ENCODE peak calls at places on chromosomes 5 and 9, in nine cellular contexts. One of them, this sample, is unnamed.

GRCh38 chr9:38263534-38263933 is 129.0 kb upstream of the ALDH1B1 start:
- DNase-seq in CD4-positive, alpha-beta memory T cell: no peak
- DNase-seq in CD8-positive, alpha-beta memory T cell: no peak
- DNase-seq in CD8-positive, alpha-beta T cell: no peak
- DNase-seq in NCI-H446: peak
- DNase-seq in hepatic stellate cell: no peak
- DNase-seq in activated CD4-positive, alpha-beta T cell treated with anti-CD3 and anti-CD28 coated beads, Interleukin-2, amount 50 U/mL, for 1 hour: no peak
- DNase-seq in stimulated activated CD4-positive, alpha-beta T cell treated with anti-CD3 and anti-CD28 coated beads, Interleukin-12 subunit alpha, Interleukin-12 subunit beta, amount 100 ng/mL, for 4 hours: no peak
- DNase-seq in heart left ventricle: no peak
- DNase-seq in this sample: no peak

GRCh38 chr5:150945947-150946346 is 41.2 kb upstream of the ZNF300 start:
- DNase-seq in CD4-positive, alpha-beta memory T cell: no peak
- DNase-seq in CD8-positive, alpha-beta memory T cell: no peak
- DNase-seq in CD8-positive, alpha-beta T cell: no peak
- DNase-seq in NCI-H446: no peak
- DNase-seq in hepatic stellate cell: no peak
- DNase-seq in activated CD4-positive, alpha-beta T cell treated with anti-CD3 and anti-CD28 coated beads, Interleukin-2, amount 50 U/mL, for 1 hour: no peak
- DNase-seq in stimulated activated CD4-positive, alpha-beta T cell treated with anti-CD3 and anti-CD28 coated beads, Interleukin-12 subunit alpha, Interleukin-12 subunit beta, amount 100 ng/mL, for 4 hours: no peak
- DNase-seq in heart left ventricle: no peak
- DNase-seq in this sample: no peak

GRCh38 chr5:33433303-33434255 is 7.2 kb upstream of the TARS1 start:
- DNase-seq in CD4-positive, alpha-beta memory T cell: no peak
- DNase-seq in CD8-positive, alpha-beta memory T cell: no peak
- DNase-seq in CD8-positive, alpha-beta T cell: no peak
- DNase-seq in NCI-H446: no peak
- DNase-seq in hepatic stellate cell: no peak
- DNase-seq in activated CD4-positive, alpha-beta T cell treated with anti-CD3 and anti-CD28 coated beads, Interleukin-2, amount 50 U/mL, for 1 hour: no peak
- DNase-seq in stimulated activated CD4-positive, alpha-beta T cell treated with anti-CD3 and anti-CD28 coated beads, Interleukin-12 subunit alpha, Interleukin-12 subunit beta, amount 100 ng/mL, for 4 hours: no peak
- DNase-seq in heart left ventricle: no peak
- DNase-seq in this sample: no peak

GRCh38 chr9:8826281-8826680 is 1026.7 kb upstream of the DMAC1 start:
- DNase-seq in CD4-positive, alpha-beta memory T cell: no peak
- DNase-seq in CD8-positive, alpha-beta memory T cell: no peak
- DNase-seq in CD8-positive, alpha-beta T cell: no peak
- DNase-seq in NCI-H446: no peak
- DNase-seq in hepatic stellate cell: no peak
- DNase-seq in activated CD4-positive, alpha-beta T cell treated with anti-CD3 and anti-CD28 coated beads, Interleukin-2, amount 50 U/mL, for 1 hour: no peak
- DNase-seq in stimulated activated CD4-positive, alpha-beta T cell treated with anti-CD3 and anti-CD28 coated beads, Interleukin-12 subunit alpha, Interleukin-12 subunit beta, amount 100 ng/mL, for 4 hours: no peak
- DNase-seq in heart left ventricle: no peak
- DNase-seq in this sample: no peak

GRCh38 chr5:27612161-27612560 is 573.8 kb upstream of the CDH9 start:
- DNase-seq in CD4-positive, alpha-beta memory T cell: no peak
- DNase-seq in CD8-positive, alpha-beta memory T cell: no peak
- DNase-seq in CD8-positive, alpha-beta T cell: no peak
- DNase-seq in NCI-H446: no peak
- DNase-seq in hepatic stellate cell: no peak
- DNase-seq in activated CD4-positive, alpha-beta T cell treated with anti-CD3 and anti-CD28 coated beads, Interleukin-2, amount 50 U/mL, for 1 hour: no peak
- DNase-seq in stimulated activated CD4-positive, alpha-beta T cell treated with anti-CD3 and anti-CD28 coated beads, Interleukin-12 subunit alpha, Interleukin-12 subunit beta, amount 100 ng/mL, for 4 hours: no peak
- DNase-seq in heart left ventricle: no peak
- DNase-seq in this sample: no peak

GRCh38 chr9:82903503-82903902 is 159.4 kb downstream of the RASEF start:
- DNase-seq in CD4-positive, alpha-beta memory T cell: no peak
- DNase-seq in CD8-positive, alpha-beta memory T cell: no peak
- DNase-seq in CD8-positive, alpha-beta T cell: no peak
- DNase-seq in NCI-H446: no peak
- DNase-seq in hepatic stellate cell: peak
- DNase-seq in activated CD4-positive, alpha-beta T cell treated with anti-CD3 and anti-CD28 coated beads, Interleukin-2, amount 50 U/mL, for 1 hour: no peak
- DNase-seq in stimulated activated CD4-positive, alpha-beta T cell treated with anti-CD3 and anti-CD28 coated beads, Interleukin-12 subunit alpha, Interleukin-12 subunit beta, amount 100 ng/mL, for 4 hours: no peak
- DNase-seq in heart left ventricle: no peak
- DNase-seq in this sample: no peak

GRCh38 chr5:38468202-38468656 is 88.2 kb downstream of the LIFR start:
- DNase-seq in CD4-positive, alpha-beta memory T cell: no peak
- DNase-seq in CD8-positive, alpha-beta memory T cell: no peak
- DNase-seq in CD8-positive, alpha-beta T cell: no peak
- DNase-seq in NCI-H446: no peak
- DNase-seq in hepatic stellate cell: peak
- DNase-seq in activated CD4-positive, alpha-beta T cell treated with anti-CD3 and anti-CD28 coated beads, Interleukin-2, amount 50 U/mL, for 1 hour: no peak
- DNase-seq in stimulated activated CD4-positive, alpha-beta T cell treated with anti-CD3 and anti-CD28 coated beads, Interleukin-12 subunit alpha, Interleukin-12 subunit beta, amount 100 ng/mL, for 4 hours: no peak
- DNase-seq in heart left ventricle: no peak
- DNase-seq in this sample: peak

GRCh38 chr9:72807765-72808445 is 144.9 kb downstream of the ALDH1A1 start:
- DNase-seq in CD4-positive, alpha-beta memory T cell: no peak
- DNase-seq in CD8-positive, alpha-beta memory T cell: no peak
- DNase-seq in CD8-positive, alpha-beta T cell: no peak
- DNase-seq in NCI-H446: no peak
- DNase-seq in hepatic stellate cell: no peak
- DNase-seq in activated CD4-positive, alpha-beta T cell treated with anti-CD3 and anti-CD28 coated beads, Interleukin-2, amount 50 U/mL, for 1 hour: no peak
- DNase-seq in stimulated activated CD4-positive, alpha-beta T cell treated with anti-CD3 and anti-CD28 coated beads, Interleukin-12 subunit alpha, Interleukin-12 subunit beta, amount 100 ng/mL, for 4 hours: no peak
- DNase-seq in heart left ventricle: no peak
- DNase-seq in this sample: no peak

GRCh38 chr5:95043648-95044047 is 241.2 kb downstream of the MCTP1 start:
- DNase-seq in CD4-positive, alpha-beta memory T cell: no peak
- DNase-seq in CD8-positive, alpha-beta memory T cell: no peak
- DNase-seq in CD8-positive, alpha-beta T cell: no peak
- DNase-seq in NCI-H446: no peak
- DNase-seq in hepatic stellate cell: no peak
- DNase-seq in activated CD4-positive, alpha-beta T cell treated with anti-CD3 and anti-CD28 coated beads, Interleukin-2, amount 50 U/mL, for 1 hour: no peak
- DNase-seq in stimulated activated CD4-positive, alpha-beta T cell treated with anti-CD3 and anti-CD28 coated beads, Interleukin-12 subunit alpha, Interleukin-12 subunit beta, amount 100 ng/mL, for 4 hours: no peak
- DNase-seq in heart left ventricle: no peak
- DNase-seq in this sample: no peak

GRCh38 chr5:11619339-11620028 is 284.8 kb downstream of the CTNND2 start:
- DNase-seq in CD4-positive, alpha-beta memory T cell: no peak
- DNase-seq in CD8-positive, alpha-beta memory T cell: no peak
- DNase-seq in CD8-positive, alpha-beta T cell: no peak
- DNase-seq in NCI-H446: peak
- DNase-seq in hepatic stellate cell: no peak
- DNase-seq in activated CD4-positive, alpha-beta T cell treated with anti-CD3 and anti-CD28 coated beads, Interleukin-2, amount 50 U/mL, for 1 hour: no peak
- DNase-seq in stimulated activated CD4-positive, alpha-beta T cell treated with anti-CD3 and anti-CD28 coated beads, Interleukin-12 subunit alpha, Interleukin-12 subunit beta, amount 100 ng/mL, for 4 hours: no peak
- DNase-seq in heart left ventricle: no peak
- DNase-seq in this sample: no peak

GRCh38 chr5:131256507-131256823 is 7.4 kb upstream of the CDC42SE2 start:
- DNase-seq in CD4-positive, alpha-beta memory T cell: no peak
- DNase-seq in CD8-positive, alpha-beta memory T cell: no peak
- DNase-seq in CD8-positive, alpha-beta T cell: no peak
- DNase-seq in NCI-H446: no peak
- DNase-seq in hepatic stellate cell: no peak
- DNase-seq in activated CD4-positive, alpha-beta T cell treated with anti-CD3 and anti-CD28 coated beads, Interleukin-2, amount 50 U/mL, for 1 hour: no peak
- DNase-seq in stimulated activated CD4-positive, alpha-beta T cell treated with anti-CD3 and anti-CD28 coated beads, Interleukin-12 subunit alpha, Interleukin-12 subunit beta, amount 100 ng/mL, for 4 hours: no peak
- DNase-seq in heart left ventricle: no peak
- DNase-seq in this sample: no peak

GRCh38 chr5:177500685-177501522 is 3.5 kb upstream of the PDLIM7 start:
- DNase-seq in CD4-positive, alpha-beta memory T cell: peak
- DNase-seq in CD8-positive, alpha-beta memory T cell: peak
- DNase-seq in CD8-positive, alpha-beta T cell: peak
- DNase-seq in NCI-H446: peak
- DNase-seq in hepatic stellate cell: peak
- DNase-seq in activated CD4-positive, alpha-beta T cell treated with anti-CD3 and anti-CD28 coated beads, Interleukin-2, amount 50 U/mL, for 1 hour: peak
- DNase-seq in stimulated activated CD4-positive, alpha-beta T cell treated with anti-CD3 and anti-CD28 coated beads, Interleukin-12 subunit alpha, Interleukin-12 subunit beta, amount 100 ng/mL, for 4 hours: peak
- DNase-seq in heart left ventricle: peak
- DNase-seq in this sample: peak

GRCh38 chr5:5141625-5142527 is 1.7 kb downstream of the ADAMTS16 start:
- DNase-seq in CD4-positive, alpha-beta memory T cell: peak
- DNase-seq in CD8-positive, alpha-beta memory T cell: peak
- DNase-seq in CD8-positive, alpha-beta T cell: no peak
- DNase-seq in NCI-H446: peak
- DNase-seq in hepatic stellate cell: peak
- DNase-seq in activated CD4-positive, alpha-beta T cell treated with anti-CD3 and anti-CD28 coated beads, Interleukin-2, amount 50 U/mL, for 1 hour: peak
- DNase-seq in stimulated activated CD4-positive, alpha-beta T cell treated with anti-CD3 and anti-CD28 coated beads, Interleukin-12 subunit alpha, Interleukin-12 subunit beta, amount 100 ng/mL, for 4 hours: peak
- DNase-seq in heart left ventricle: no peak
- DNase-seq in this sample: peak

GRCh38 chr9:95649801-95650213 is 133.0 kb upstream of the PTCH1 start:
- DNase-seq in CD4-positive, alpha-beta memory T cell: no peak
- DNase-seq in CD8-positive, alpha-beta memory T cell: no peak
- DNase-seq in CD8-positive, alpha-beta T cell: no peak
- DNase-seq in NCI-H446: no peak
- DNase-seq in hepatic stellate cell: no peak
- DNase-seq in activated CD4-positive, alpha-beta T cell treated with anti-CD3 and anti-CD28 coated beads, Interleukin-2, amount 50 U/mL, for 1 hour: no peak
- DNase-seq in stimulated activated CD4-positive, alpha-beta T cell treated with anti-CD3 and anti-CD28 coated beads, Interleukin-12 subunit alpha, Interleukin-12 subunit beta, amount 100 ng/mL, for 4 hours: no peak
- DNase-seq in heart left ventricle: no peak
- DNase-seq in this sample: no peak

GRCh38 chr9:123763910-123764588 is 165.9 kb downstream of the DENND1A start:
- DNase-seq in CD4-positive, alpha-beta memory T cell: no peak
- DNase-seq in CD8-positive, alpha-beta memory T cell: no peak
- DNase-seq in CD8-positive, alpha-beta T cell: no peak
- DNase-seq in NCI-H446: no peak
- DNase-seq in hepatic stellate cell: peak
- DNase-seq in activated CD4-positive, alpha-beta T cell treated with anti-CD3 and anti-CD28 coated beads, Interleukin-2, amount 50 U/mL, for 1 hour: no peak
- DNase-seq in stimulated activated CD4-positive, alpha-beta T cell treated with anti-CD3 and anti-CD28 coated beads, Interleukin-12 subunit alpha, Interleukin-12 subunit beta, amount 100 ng/mL, for 4 hours: no peak
- DNase-seq in heart left ventricle: no peak
- DNase-seq in this sample: no peak

GRCh38 chr5:154367101-154367500 is 78.7 kb upstream of the SAP30L start:
- DNase-seq in CD4-positive, alpha-beta memory T cell: no peak
- DNase-seq in CD8-positive, alpha-beta memory T cell: no peak
- DNase-seq in CD8-positive, alpha-beta T cell: no peak
- DNase-seq in NCI-H446: no peak
- DNase-seq in hepatic stellate cell: no peak
- DNase-seq in activated CD4-positive, alpha-beta T cell treated with anti-CD3 and anti-CD28 coated beads, Interleukin-2, amount 50 U/mL, for 1 hour: no peak
- DNase-seq in stimulated activated CD4-positive, alpha-beta T cell treated with anti-CD3 and anti-CD28 coated beads, Interleukin-12 subunit alpha, Interleukin-12 subunit beta, amount 100 ng/mL, for 4 hours: no peak
- DNase-seq in heart left ventricle: no peak
- DNase-seq in this sample: no peak

GRCh38 chr5:138035605-138036537 is 3.0 kb upstream of the FAM13B start:
- DNase-seq in CD4-positive, alpha-beta memory T cell: peak
- DNase-seq in CD8-positive, alpha-beta memory T cell: peak
- DNase-seq in CD8-positive, alpha-beta T cell: peak
- DNase-seq in NCI-H446: peak
- DNase-seq in hepatic stellate cell: peak
- DNase-seq in activated CD4-positive, alpha-beta T cell treated with anti-CD3 and anti-CD28 coated beads, Interleukin-2, amount 50 U/mL, for 1 hour: peak
- DNase-seq in stimulated activated CD4-positive, alpha-beta T cell treated with anti-CD3 and anti-CD28 coated beads, Interleukin-12 subunit alpha, Interleukin-12 subunit beta, amount 100 ng/mL, for 4 hours: peak
- DNase-seq in heart left ventricle: no peak
- DNase-seq in this sample: peak

GRCh38 chr5:78586251-78586650 is 62.3 kb downstream of the LHFPL2 start:
- DNase-seq in CD4-positive, alpha-beta memory T cell: no peak
- DNase-seq in CD8-positive, alpha-beta memory T cell: no peak
- DNase-seq in CD8-positive, alpha-beta T cell: no peak
- DNase-seq in NCI-H446: no peak
- DNase-seq in hepatic stellate cell: peak
- DNase-seq in activated CD4-positive, alpha-beta T cell treated with anti-CD3 and anti-CD28 coated beads, Interleukin-2, amount 50 U/mL, for 1 hour: no peak
- DNase-seq in stimulated activated CD4-positive, alpha-beta T cell treated with anti-CD3 and anti-CD28 coated beads, Interleukin-12 subunit alpha, Interleukin-12 subunit beta, amount 100 ng/mL, for 4 hours: no peak
- DNase-seq in heart left ventricle: no peak
- DNase-seq in this sample: no peak

GRCh38 chr5:125409496-125410351 is 663.3 kb upstream of the ZNF608 start:
- DNase-seq in CD4-positive, alpha-beta memory T cell: no peak
- DNase-seq in CD8-positive, alpha-beta memory T cell: no peak
- DNase-seq in CD8-positive, alpha-beta T cell: no peak
- DNase-seq in NCI-H446: no peak
- DNase-seq in hepatic stellate cell: no peak
- DNase-seq in activated CD4-positive, alpha-beta T cell treated with anti-CD3 and anti-CD28 coated beads, Interleukin-2, amount 50 U/mL, for 1 hour: no peak
- DNase-seq in stimulated activated CD4-positive, alpha-beta T cell treated with anti-CD3 and anti-CD28 coated beads, Interleukin-12 subunit alpha, Interleukin-12 subunit beta, amount 100 ng/mL, for 4 hours: no peak
- DNase-seq in heart left ventricle: no peak
- DNase-seq in this sample: no peak

GRCh38 chr5:149675467-149676201 is 54.5 kb upstream of the PPARGC1B start:
- DNase-seq in CD4-positive, alpha-beta memory T cell: no peak
- DNase-seq in CD8-positive, alpha-beta memory T cell: no peak
- DNase-seq in CD8-positive, alpha-beta T cell: no peak
- DNase-seq in NCI-H446: peak
- DNase-seq in hepatic stellate cell: no peak
- DNase-seq in activated CD4-positive, alpha-beta T cell treated with anti-CD3 and anti-CD28 coated beads, Interleukin-2, amount 50 U/mL, for 1 hour: no peak
- DNase-seq in stimulated activated CD4-positive, alpha-beta T cell treated with anti-CD3 and anti-CD28 coated beads, Interleukin-12 subunit alpha, Interleukin-12 subunit beta, amount 100 ng/mL, for 4 hours: no peak
- DNase-seq in heart left ventricle: no peak
- DNase-seq in this sample: no peak

GRCh38 chr9:116152390-116152789 is 1.2 kb upstream of the PAPPA start:
- DNase-seq in CD4-positive, alpha-beta memory T cell: no peak
- DNase-seq in CD8-positive, alpha-beta memory T cell: no peak
- DNase-seq in CD8-positive, alpha-beta T cell: no peak
- DNase-seq in NCI-H446: no peak
- DNase-seq in hepatic stellate cell: peak
- DNase-seq in activated CD4-positive, alpha-beta T cell treated with anti-CD3 and anti-CD28 coated beads, Interleukin-2, amount 50 U/mL, for 1 hour: no peak
- DNase-seq in stimulated activated CD4-positive, alpha-beta T cell treated with anti-CD3 and anti-CD28 coated beads, Interleukin-12 subunit alpha, Interleukin-12 subunit beta, amount 100 ng/mL, for 4 hours: no peak
- DNase-seq in heart left ventricle: no peak
- DNase-seq in this sample: no peak

GRCh38 chr9:69931340-69931739 is 110.7 kb downstream of the CFAP95 start:
- DNase-seq in CD4-positive, alpha-beta memory T cell: no peak
- DNase-seq in CD8-positive, alpha-beta memory T cell: no peak
- DNase-seq in CD8-positive, alpha-beta T cell: no peak
- DNase-seq in NCI-H446: peak
- DNase-seq in hepatic stellate cell: no peak
- DNase-seq in activated CD4-positive, alpha-beta T cell treated with anti-CD3 and anti-CD28 coated beads, Interleukin-2, amount 50 U/mL, for 1 hour: no peak
- DNase-seq in stimulated activated CD4-positive, alpha-beta T cell treated with anti-CD3 and anti-CD28 coated beads, Interleukin-12 subunit alpha, Interleukin-12 subunit beta, amount 100 ng/mL, for 4 hours: no peak
- DNase-seq in heart left ventricle: no peak
- DNase-seq in this sample: no peak

GRCh38 chr9:69573666-69574456 is 98.3 kb downstream of the APBA1 start:
- DNase-seq in CD4-positive, alpha-beta memory T cell: no peak
- DNase-seq in CD8-positive, alpha-beta memory T cell: no peak
- DNase-seq in CD8-positive, alpha-beta T cell: no peak
- DNase-seq in NCI-H446: peak
- DNase-seq in hepatic stellate cell: no peak
- DNase-seq in activated CD4-positive, alpha-beta T cell treated with anti-CD3 and anti-CD28 coated beads, Interleukin-2, amount 50 U/mL, for 1 hour: no peak
- DNase-seq in stimulated activated CD4-positive, alpha-beta T cell treated with anti-CD3 and anti-CD28 coated beads, Interleukin-12 subunit alpha, Interleukin-12 subunit beta, amount 100 ng/mL, for 4 hours: no peak
- DNase-seq in heart left ventricle: no peak
- DNase-seq in this sample: no peak

GRCh38 chr9:134303601-134304000 is 22.7 kb upstream of the RXRA start:
- DNase-seq in CD4-positive, alpha-beta memory T cell: no peak
- DNase-seq in CD8-positive, alpha-beta memory T cell: no peak
- DNase-seq in CD8-positive, alpha-beta T cell: no peak
- DNase-seq in NCI-H446: no peak
- DNase-seq in hepatic stellate cell: no peak
- DNase-seq in activated CD4-positive, alpha-beta T cell treated with anti-CD3 and anti-CD28 coated beads, Interleukin-2, amount 50 U/mL, for 1 hour: no peak
- DNase-seq in stimulated activated CD4-positive, alpha-beta T cell treated with anti-CD3 and anti-CD28 coated beads, Interleukin-12 subunit alpha, Interleukin-12 subunit beta, amount 100 ng/mL, for 4 hours: no peak
- DNase-seq in heart left ventricle: peak
- DNase-seq in this sample: peak

GRCh38 chr9:122988919-122989614 is 44.4 kb upstream of the GPR21 start:
- DNase-seq in CD4-positive, alpha-beta memory T cell: no peak
- DNase-seq in CD8-positive, alpha-beta memory T cell: no peak
- DNase-seq in CD8-positive, alpha-beta T cell: no peak
- DNase-seq in NCI-H446: no peak
- DNase-seq in hepatic stellate cell: no peak
- DNase-seq in activated CD4-positive, alpha-beta T cell treated with anti-CD3 and anti-CD28 coated beads, Interleukin-2, amount 50 U/mL, for 1 hour: no peak
- DNase-seq in stimulated activated CD4-positive, alpha-beta T cell treated with anti-CD3 and anti-CD28 coated beads, Interleukin-12 subunit alpha, Interleukin-12 subunit beta, amount 100 ng/mL, for 4 hours: no peak
- DNase-seq in heart left ventricle: no peak
- DNase-seq in this sample: no peak

This sample was measured in ovary.